ENCODE peak calls at places on chromosomes 12 and 14, in ten cellular contexts. One of them, this sample, is unnamed. For H3K4me1, the result is how much of the 10 kb centered on the place peaks cover.

GRCh38 chr14:91369628-91370445 is 47.8 kb downstream of the CCDC88C start:
- DNase-seq in left ventricle myocardium inferior: no peak
- DNase-seq in pancreas: no peak
- DNase-seq in ascending aorta: no peak
- DNase-seq in heart right ventricle: no peak
- DNase-seq in thyroid gland: no peak
- DNase-seq in aorta: no peak
- DNase-seq in mucosa of descending colon: no peak
- DNase-seq in fibroblast of lung: peak
- DNase-seq in right lobe of liver: no peak
- DNase-seq in this sample: no peak

GRCh38 chr14:36373982-36374673 is 53.7 kb upstream of the MBIP start:
- DNase-seq in left ventricle myocardium inferior: peak
- DNase-seq in pancreas: peak
- DNase-seq in ascending aorta: no peak
- DNase-seq in heart right ventricle: peak
- DNase-seq in thyroid gland: peak
- DNase-seq in aorta: peak
- DNase-seq in mucosa of descending colon: peak
- DNase-seq in fibroblast of lung: peak
- DNase-seq in right lobe of liver: peak
- DNase-seq in this sample: peak

GRCh38 chr12:9114946-9115345 is 773 bp downstream of the A2M start:
- DNase-seq in left ventricle myocardium inferior: no peak
- DNase-seq in pancreas: no peak
- DNase-seq in ascending aorta: no peak
- DNase-seq in heart right ventricle: no peak
- DNase-seq in thyroid gland: no peak
- DNase-seq in aorta: no peak
- DNase-seq in mucosa of descending colon: no peak
- DNase-seq in fibroblast of lung: no peak
- DNase-seq in right lobe of liver: no peak
- DNase-seq in this sample: no peak

GRCh38 chr12:47767197-47767724 is 5.8 kb upstream of the SLC48A1 start:
- DNase-seq in left ventricle myocardium inferior: no peak
- DNase-seq in pancreas: peak
- DNase-seq in ascending aorta: no peak
- DNase-seq in heart right ventricle: peak
- DNase-seq in thyroid gland: peak
- DNase-seq in aorta: no peak
- DNase-seq in mucosa of descending colon: peak
- DNase-seq in fibroblast of lung: peak
- DNase-seq in right lobe of liver: no peak
- DNase-seq in this sample: peak

GRCh38 chr12:123085730-123086487 is 65.0 kb downstream of the PITPNM2 start:
- DNase-seq in left ventricle myocardium inferior: peak
- DNase-seq in pancreas: peak
- DNase-seq in ascending aorta: no peak
- DNase-seq in heart right ventricle: peak
- DNase-seq in thyroid gland: peak
- DNase-seq in aorta: peak
- DNase-seq in mucosa of descending colon: no peak
- DNase-seq in fibroblast of lung: no peak
- DNase-seq in right lobe of liver: peak
- DNase-seq in this sample: peak

GRCh38 chr12:46332260-46332659 is 40.3 kb downstream of the SLC38A2 start:
- DNase-seq in left ventricle myocardium inferior: no peak
- DNase-seq in pancreas: no peak
- DNase-seq in ascending aorta: no peak
- DNase-seq in heart right ventricle: no peak
- DNase-seq in thyroid gland: no peak
- DNase-seq in aorta: no peak
- DNase-seq in mucosa of descending colon: no peak
- DNase-seq in fibroblast of lung: peak
- DNase-seq in right lobe of liver: no peak
- DNase-seq in this sample: no peak

GRCh38 chr12:43104524-43104923 is 447.5 kb downstream of the ADAMTS20 start:
- DNase-seq in left ventricle myocardium inferior: no peak
- DNase-seq in pancreas: no peak
- DNase-seq in ascending aorta: no peak
- DNase-seq in heart right ventricle: no peak
- DNase-seq in thyroid gland: no peak
- DNase-seq in aorta: no peak
- DNase-seq in mucosa of descending colon: no peak
- DNase-seq in fibroblast of lung: peak
- DNase-seq in right lobe of liver: no peak
- DNase-seq in this sample: no peak

GRCh38 chr14:50823051-50823762 is 7.8 kb downstream of the NIN start:
- DNase-seq in left ventricle myocardium inferior: peak
- DNase-seq in pancreas: no peak
- DNase-seq in ascending aorta: no peak
- DNase-seq in heart right ventricle: no peak
- DNase-seq in thyroid gland: no peak
- DNase-seq in aorta: no peak
- DNase-seq in mucosa of descending colon: no peak
- DNase-seq in fibroblast of lung: peak
- DNase-seq in right lobe of liver: no peak
- DNase-seq in this sample: no peak

GRCh38 chr14:50791201-50791600 is 39.8 kb downstream of the NIN start:
- DNase-seq in left ventricle myocardium inferior: no peak
- DNase-seq in pancreas: no peak
- DNase-seq in ascending aorta: no peak
- DNase-seq in heart right ventricle: no peak
- DNase-seq in thyroid gland: no peak
- DNase-seq in aorta: no peak
- DNase-seq in mucosa of descending colon: no peak
- DNase-seq in fibroblast of lung: no peak
- DNase-seq in right lobe of liver: no peak
- DNase-seq in this sample: no peak

GRCh38 chr14:55846852-55847471 is 267.0 kb downstream of the KTN1 start:
- DNase-seq in left ventricle myocardium inferior: no peak
- DNase-seq in pancreas: no peak
- DNase-seq in ascending aorta: no peak
- DNase-seq in heart right ventricle: no peak
- DNase-seq in thyroid gland: peak
- DNase-seq in aorta: no peak
- DNase-seq in mucosa of descending colon: no peak
- DNase-seq in fibroblast of lung: peak
- DNase-seq in right lobe of liver: no peak
- DNase-seq in this sample: no peak

GRCh38 chr12:45613306-45613705 is 116.2 kb upstream of the ARID2 start:
- DNase-seq in left ventricle myocardium inferior: no peak
- DNase-seq in pancreas: no peak
- DNase-seq in ascending aorta: no peak
- DNase-seq in heart right ventricle: no peak
- DNase-seq in thyroid gland: no peak
- DNase-seq in aorta: no peak
- DNase-seq in mucosa of descending colon: no peak
- DNase-seq in fibroblast of lung: peak
- DNase-seq in right lobe of liver: no peak
- DNase-seq in this sample: no peak

GRCh38 chr12:6318440-6318879 is 8.0 kb downstream of the PLEKHG6 start:
- DNase-seq in left ventricle myocardium inferior: no peak
- DNase-seq in pancreas: no peak
- DNase-seq in ascending aorta: no peak
- DNase-seq in heart right ventricle: no peak
- DNase-seq in thyroid gland: no peak
- DNase-seq in aorta: no peak
- DNase-seq in mucosa of descending colon: no peak
- DNase-seq in fibroblast of lung: no peak
- DNase-seq in right lobe of liver: no peak
- DNase-seq in this sample: no peak

GRCh38 chr12:89350260-89350659 is 2.0 kb downstream of the DUSP6 start:
- DNase-seq in left ventricle myocardium inferior: no peak
- DNase-seq in pancreas: no peak
- DNase-seq in ascending aorta: no peak
- DNase-seq in heart right ventricle: no peak
- DNase-seq in thyroid gland: no peak
- DNase-seq in aorta: no peak
- DNase-seq in mucosa of descending colon: no peak
- DNase-seq in fibroblast of lung: no peak
- DNase-seq in right lobe of liver: no peak
- DNase-seq in this sample: no peak

GRCh38 chr14:32330356-32331226 is 1.5 kb downstream of the AKAP6 start:
- DNase-seq in left ventricle myocardium inferior: no peak
- DNase-seq in pancreas: no peak
- DNase-seq in ascending aorta: no peak
- DNase-seq in heart right ventricle: no peak
- DNase-seq in thyroid gland: no peak
- DNase-seq in aorta: no peak
- DNase-seq in mucosa of descending colon: no peak
- DNase-seq in fibroblast of lung: no peak
- DNase-seq in right lobe of liver: no peak
- DNase-seq in this sample: no peak

GRCh38 chr12:42568952-42569916 is 20.3 kb downstream of the PRICKLE1 start:
- DNase-seq in left ventricle myocardium inferior: no peak
- DNase-seq in pancreas: no peak
- DNase-seq in ascending aorta: no peak
- DNase-seq in heart right ventricle: no peak
- DNase-seq in thyroid gland: no peak
- DNase-seq in aorta: no peak
- DNase-seq in mucosa of descending colon: no peak
- DNase-seq in fibroblast of lung: peak
- DNase-seq in right lobe of liver: no peak
- DNase-seq in this sample: no peak

GRCh38 chr12:128903231-128903630 is 50.0 kb downstream of the GLT1D1 start:
- DNase-seq in left ventricle myocardium inferior: no peak
- DNase-seq in pancreas: no peak
- DNase-seq in ascending aorta: no peak
- DNase-seq in heart right ventricle: no peak
- DNase-seq in thyroid gland: no peak
- DNase-seq in aorta: no peak
- DNase-seq in mucosa of descending colon: no peak
- DNase-seq in fibroblast of lung: no peak
- DNase-seq in right lobe of liver: no peak
- DNase-seq in this sample: no peak

GRCh38 chr12:89064151-89064550 is 288.1 kb downstream of the DUSP6 start:
- DNase-seq in left ventricle myocardium inferior: no peak
- DNase-seq in pancreas: no peak
- DNase-seq in ascending aorta: no peak
- DNase-seq in heart right ventricle: no peak
- DNase-seq in thyroid gland: no peak
- DNase-seq in aorta: no peak
- DNase-seq in mucosa of descending colon: no peak
- DNase-seq in fibroblast of lung: no peak
- DNase-seq in right lobe of liver: no peak
- DNase-seq in this sample: no peak

GRCh38 chr12:9895215-9895971 is 14.1 kb downstream of the KLRF2 start:
- DNase-seq in left ventricle myocardium inferior: no peak
- DNase-seq in pancreas: no peak
- DNase-seq in ascending aorta: no peak
- DNase-seq in heart right ventricle: no peak
- DNase-seq in thyroid gland: no peak
- DNase-seq in aorta: no peak
- DNase-seq in mucosa of descending colon: no peak
- DNase-seq in fibroblast of lung: no peak
- DNase-seq in right lobe of liver: no peak
- DNase-seq in this sample: no peak

GRCh38 chr14:99597911-99598600 is 6.0 kb downstream of the CCDC85C start:
- DNase-seq in left ventricle myocardium inferior: no peak
- DNase-seq in pancreas: no peak
- DNase-seq in ascending aorta: no peak
- DNase-seq in heart right ventricle: no peak
- DNase-seq in thyroid gland: no peak
- DNase-seq in aorta: no peak
- DNase-seq in mucosa of descending colon: no peak
- DNase-seq in fibroblast of lung: no peak
- DNase-seq in right lobe of liver: no peak
- DNase-seq in this sample: no peak
- H3K4me1 ChIP-seq in left ventricle myocardium inferior: half or more
- H3K4me1 ChIP-seq in pancreas: half or more
- H3K4me1 ChIP-seq in ascending aorta: under half
- H3K4me1 ChIP-seq in heart right ventricle: half or more
- H3K4me1 ChIP-seq in thyroid gland: half or more
- H3K4me1 ChIP-seq in aorta: under half
- H3K4me1 ChIP-seq in mucosa of descending colon: half or more
- H3K4me1 ChIP-seq in fibroblast of lung: under half
- H3K4me1 ChIP-seq in right lobe of liver: under half
- H3K4me1 ChIP-seq in this sample: half or more

DNA sequence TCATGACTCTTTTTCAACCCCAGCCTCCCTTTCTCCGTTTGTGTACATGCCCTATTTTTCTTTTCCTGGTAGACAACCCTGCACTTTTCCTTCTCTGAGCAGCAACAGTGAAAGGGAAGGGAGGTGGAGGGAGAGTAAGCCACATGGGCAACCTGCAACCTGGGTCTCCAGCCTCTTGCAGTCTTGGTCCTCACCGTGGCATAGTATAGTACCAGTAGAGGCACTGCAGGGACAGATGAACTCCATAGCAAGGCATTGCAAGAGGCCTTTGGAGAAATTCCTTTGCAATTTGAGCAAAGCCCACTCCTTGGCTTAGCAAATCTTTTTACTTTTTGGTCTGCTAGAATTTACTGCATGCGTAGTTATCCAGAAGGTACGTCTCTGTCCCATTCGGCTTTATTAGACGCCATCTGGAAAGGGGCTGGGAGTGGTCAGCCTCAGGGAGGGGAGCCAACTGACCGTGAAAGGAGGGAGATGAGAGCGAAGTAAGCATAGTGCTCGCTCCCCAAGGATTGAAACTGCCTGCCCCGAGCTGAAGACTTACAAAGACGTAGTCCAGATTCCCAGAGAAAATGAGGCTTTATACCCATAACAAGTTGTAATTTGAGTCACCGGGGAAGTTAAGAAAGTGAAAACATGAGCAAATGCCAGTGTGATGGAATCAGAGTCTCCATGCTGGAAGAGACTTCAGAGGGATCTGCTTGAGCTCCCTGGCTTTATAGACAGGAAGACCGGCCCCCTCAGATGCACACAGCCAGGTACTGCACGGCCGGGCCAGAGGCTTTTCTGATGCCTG is 331.9 kb downstream of the CACNA1C start:
- DNase-seq in left ventricle myocardium inferior: no peak
- DNase-seq in pancreas: no peak
- DNase-seq in ascending aorta: no peak
- DNase-seq in heart right ventricle: no peak
- DNase-seq in thyroid gland: no peak
- DNase-seq in aorta: no peak
- DNase-seq in mucosa of descending colon: no peak
- DNase-seq in fibroblast of lung: peak
- DNase-seq in right lobe of liver: no peak
- DNase-seq in this sample: peak
- H3K4me3 ChIP-seq in left ventricle myocardium inferior: peak
- H3K4me3 ChIP-seq in pancreas: no peak
- H3K4me3 ChIP-seq in ascending aorta: peak
- H3K4me3 ChIP-seq in heart right ventricle: no peak
- H3K4me3 ChIP-seq in thyroid gland: no peak
- H3K4me3 ChIP-seq in aorta: no peak
- H3K4me3 ChIP-seq in mucosa of descending colon: no peak
- H3K4me3 ChIP-seq in fibroblast of lung: no peak
- H3K4me3 ChIP-seq in right lobe of liver: no peak
- H3K4me3 ChIP-seq in this sample: peak

GRCh38 chr14:93944348-93945069 is 17.4 kb downstream of the FAM181A start:
- DNase-seq in left ventricle myocardium inferior: no peak
- DNase-seq in pancreas: no peak
- DNase-seq in ascending aorta: no peak
- DNase-seq in heart right ventricle: no peak
- DNase-seq in thyroid gland: no peak
- DNase-seq in aorta: no peak
- DNase-seq in mucosa of descending colon: no peak
- DNase-seq in fibroblast of lung: no peak
- DNase-seq in right lobe of liver: no peak
- DNase-seq in this sample: peak
- H3K4me1 ChIP-seq in left ventricle myocardium inferior: half or more
- H3K4me1 ChIP-seq in pancreas: under half
- H3K4me1 ChIP-seq in ascending aorta: under half
- H3K4me1 ChIP-seq in heart right ventricle: under half
- H3K4me1 ChIP-seq in thyroid gland: under half
- H3K4me1 ChIP-seq in aorta: under half
- H3K4me1 ChIP-seq in mucosa of descending colon: under half
- H3K4me1 ChIP-seq in fibroblast of lung: under half
- H3K4me1 ChIP-seq in right lobe of liver: under half
- H3K4me1 ChIP-seq in this sample: under half

GRCh38 chr12:49092086-49092815 is 2.4 kb downstream of the DHH start:
- DNase-seq in left ventricle myocardium inferior: peak
- DNase-seq in pancreas: peak
- DNase-seq in ascending aorta: no peak
- DNase-seq in heart right ventricle: peak
- DNase-seq in thyroid gland: peak
- DNase-seq in aorta: peak
- DNase-seq in mucosa of descending colon: no peak
- DNase-seq in fibroblast of lung: no peak
- DNase-seq in right lobe of liver: peak
- DNase-seq in this sample: peak
- H3K4me3 ChIP-seq in left ventricle myocardium inferior: peak
- H3K4me3 ChIP-seq in pancreas: no peak
- H3K4me3 ChIP-seq in ascending aorta: peak
- H3K4me3 ChIP-seq in heart right ventricle: peak
- H3K4me3 ChIP-seq in thyroid gland: no peak
- H3K4me3 ChIP-seq in aorta: no peak
- H3K4me3 ChIP-seq in mucosa of descending colon: no peak
- H3K4me3 ChIP-seq in fibroblast of lung: peak
- H3K4me3 ChIP-seq in right lobe of liver: no peak
- H3K4me3 ChIP-seq in this sample: peak